ENCODE peak calls at places on chromosome 21, in nine cellular contexts. B is prostate gland, U is esophagus squamous epithelium, V is omental fat pad, C is tibial artery, X is left ventricle myocardium inferior, K is mammary epithelial cell, Q is endothelial cell, G is mesothelial cell of epicardium. R is an unnamed sample.

GRCh38 chr21:45105906-45106485 is 31.6 kb downstream of the ADARB1 start:
- DNase-seq in C (no peak), K (no peak), Q (no peak), B (no peak), V (no peak), X (no peak), U (no peak), G (no peak), R (no peak)

GRCh38 chr21:46599251-46599572 is 5.7 kb downstream of the S100B start:
- DNase-seq in X (no peak), C (no peak), V (no peak), B (no peak), Q (peak), G (no peak), K (no peak), U (no peak), R (no peak)

GRCh38 chr21:46066843-46067331 is 31.0 kb upstream of the COL6A2 start:
- DNase-seq in Q (no peak), B (no peak), U (no peak), K (no peak), C (peak), X (peak), G (no peak), V (no peak), R (no peak)

GRCh38 chr21:46550511-46550941 is 54.4 kb downstream of the S100B start:
- DNase-seq in B (no peak), V (no peak), G (no peak), C (no peak), X (no peak), K (no peak), U (no peak), Q (no peak), R (peak)

GRCh38 chr21:32350211-32350980 is 42.4 kb downstream of the URB1 start:
- DNase-seq in G (no peak), Q (no peak), C (no peak), V (no peak), U (no peak), X (no peak), B (no peak), K (no peak), R (no peak)

GRCh38 chr21:45289655-45290515 is 2.2 kb upstream of the POFUT2 start:
- DNase-seq in V (no peak), C (peak), U (no peak), Q (no peak), X (no peak), B (no peak), G (peak), K (no peak), R (no peak)

GRCh38 chr21:45894107-45894810 is 87.3 kb upstream of the COL6A1 start:
- DNase-seq in Q (no peak), G (no peak), C (peak), X (peak), V (no peak), U (no peak), B (no peak), K (no peak), R (no peak)

GRCh38 chr21:37182222-37182621 is 84.9 kb downstream of the VPS26C start:
- DNase-seq in Q (no peak), V (no peak), X (no peak), C (no peak), G (no peak), B (no peak), U (no peak), K (no peak), R (no peak)

GRCh38 chr21:35217504-35218060 is 168.5 kb upstream of the RUNX1 start:
- DNase-seq in C (no peak), Q (no peak), X (no peak), B (no peak), U (no peak), G (no peak), V (no peak), K (peak), R (no peak)

GRCh38 chr21:15853126-15853525 is 123.3 kb downstream of the USP25 start:
- DNase-seq in K (no peak), Q (no peak), U (no peak), C (no peak), B (no peak), V (no peak), X (no peak), G (no peak), R (no peak)

GRCh38 chr21:45818904-45819285 is 162.7 kb upstream of the COL6A1 start:
- DNase-seq in V (no peak), K (peak), X (no peak), C (no peak), B (no peak), Q (no peak), G (no peak), U (no peak), R (no peak)

GRCh38 chr21:45033791-45034555 is 40.4 kb upstream of the ADARB1 start:
- DNase-seq in B (no peak), V (no peak), Q (no peak), G (no peak), C (peak), U (no peak), X (no peak), K (no peak), R (no peak)

GRCh38 chr21:36082140-36082742 is 12.4 kb downstream of the CBR1 start:
- DNase-seq in G (no peak), K (no peak), U (no peak), X (no peak), V (no peak), B (no peak), Q (no peak), C (no peak), R (no peak)

GRCh38 chr21:35147439-35147838 is 98.3 kb upstream of the RUNX1 start:
- DNase-seq in K (peak), B (no peak), U (no peak), X (no peak), Q (no peak), C (no peak), V (no peak), G (no peak), R (no peak)

GRCh38 chr21:28793043-28793442 is 199.6 kb downstream of the LTN1 start:
- DNase-seq in B (no peak), C (no peak), V (no peak), X (no peak), Q (no peak), U (no peak), K (no peak), G (no peak), R (no peak)

GRCh38 chr21:25721987-25722386 is 12.7 kb downstream of the ATP5PF start:
- DNase-seq in K (no peak), Q (no peak), G (no peak), U (no peak), C (no peak), B (no peak), V (no peak), X (no peak), R (no peak)

GRCh38 chr21:36839123-36839522 is 127.3 kb downstream of the HLCS start:
- DNase-seq in C (no peak), G (no peak), Q (no peak), V (no peak), K (no peak), X (no peak), U (no peak), B (no peak), R (no peak)

GRCh38 chr21:32007461-32007860 is 134.6 kb downstream of the HUNK start:
- DNase-seq in X (no peak), G (no peak), K (no peak), Q (no peak), B (no peak), V (no peak), U (no peak), C (no peak), R (no peak)

GRCh38 chr21:16419188-16419874 is 689.5 kb downstream of the USP25 start:
- DNase-seq in C (peak), K (peak), X (peak), G (peak), U (no peak), B (peak), Q (no peak), V (peak), R (no peak)

GRCh38 chr21:32515869-32516268 is 69.5 kb downstream of the TCP10L start:
- DNase-seq in X (no peak), C (no peak), K (no peak), G (no peak), B (no peak), Q (no peak), V (no peak), U (no peak), R (no peak)

GRCh38 chr21:46368533-46369285 is 44.8 kb downstream of the PCNT start:
- DNase-seq in Q (no peak), C (no peak), V (no peak), B (no peak), X (no peak), U (no peak), K (no peak), G (no peak), R (peak)

GRCh38 chr21:45122432-45123132 is 48.2 kb downstream of the ADARB1 start:
- DNase-seq in U (no peak), B (no peak), C (no peak), K (no peak), G (no peak), Q (no peak), V (no peak), X (no peak), R (no peak)

GRCh38 chr21:35508389-35508888 is 459.3 kb upstream of the RUNX1 start:
- DNase-seq in Q (peak), K (peak), X (peak), V (no peak), G (no peak), U (no peak), B (no peak), C (peak), R (no peak)

GRCh38 chr21:20997308-20997632 is 939 bp upstream of the NCAM2 start:
- DNase-seq in G (no peak), K (no peak), Q (no peak), U (no peak), V (no peak), C (no peak), X (no peak), B (no peak), R (no peak)

GRCh38 chr21:22679207-22679606 is 1681.0 kb downstream of the NCAM2 start:
- DNase-seq in C (no peak), B (no peak), K (no peak), G (no peak), V (no peak), X (no peak), Q (no peak), U (no peak), R (no peak)

GRCh38 chr21:29168874-29169273 is 38.4 kb downstream of the MAP3K7CL start:
- DNase-seq in K (peak), V (no peak), G (no peak), X (no peak), Q (no peak), C (no peak), B (no peak), U (no peak), R (no peak)

GRCh38 chr21:45366931-45367401 is 38.0 kb upstream of the COL18A1 start:
- DNase-seq in K (no peak), U (no peak), B (no peak), V (peak), X (peak), Q (no peak), C (peak), G (no peak), R (no peak)

GRCh38 chr21:46111857-46112730 is 14.2 kb downstream of the COL6A2 start:
- DNase-seq in B (no peak), K (no peak), C (peak), U (no peak), Q (peak), V (peak), X (no peak), G (peak), R (peak)

GRCh38 chr21:46002841-46003574 is 21.4 kb downstream of the COL6A1 start:
- DNase-seq in G (peak), C (no peak), V (no peak), X (peak), K (no peak), U (no peak), Q (no peak), B (peak), R (no peak)

GRCh38 chr21:25837545-25838263 is 102.9 kb downstream of the GABPA start:
- DNase-seq in K (peak), U (no peak), X (no peak), Q (no peak), G (no peak), V (no peak), B (no peak), C (no peak), R (no peak)

GRCh38 chr21:23016617-23017016 is 2018.4 kb downstream of the NCAM2 start:
- DNase-seq in U (no peak), V (no peak), G (no peak), B (no peak), Q (peak), X (no peak), C (no peak), K (no peak), R (no peak)

GRCh38 chr21:45972716-45973474 is 8.7 kb upstream of the COL6A1 start:
- DNase-seq in B (no peak), K (no peak), Q (peak), V (no peak), U (no peak), G (peak), X (peak), C (peak), R (no peak)

DNA sequence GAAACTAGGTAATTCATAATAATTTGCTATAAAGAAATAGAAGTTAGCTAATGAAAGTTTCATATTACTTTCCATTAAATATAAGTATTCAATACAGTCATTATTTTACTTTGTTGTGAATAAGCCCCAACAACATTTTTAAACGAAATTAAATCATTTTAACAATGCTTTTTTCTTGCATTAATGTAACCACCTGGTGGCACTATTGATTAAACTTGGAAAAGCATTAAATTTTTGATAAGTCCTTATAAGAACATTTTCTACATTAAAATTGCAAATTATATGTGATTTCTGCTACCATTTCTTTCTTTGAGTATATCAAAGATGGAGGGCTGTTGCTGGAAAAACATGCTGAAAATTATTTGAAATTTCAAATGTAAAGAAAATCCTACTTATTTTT is 918.8 kb upstream of the TMPRSS15 start:
- DNase-seq in X (no peak), U (no peak), V (no peak), Q (no peak), K (no peak), B (no peak), C (no peak), G (no peak), R (no peak)
- TF ChIP-seq CTCF in X (no peak), U (no peak), V (no peak), Q (no peak), K (no peak), B (no peak), C (no peak), G (peak), R (no peak)

GRCh38 chr21:39088831-39089380 is 94.3 kb downstream of the PSMG1 start:
- DNase-seq in U (no peak), K (peak), G (no peak), V (no peak), Q (no peak), C (peak), B (no peak), X (no peak), R (no peak)
- TF ChIP-seq CTCF in U (no peak), K (no peak), G (no peak), V (no peak), Q (no peak), C (no peak), B (no peak), X (peak), R (no peak)

GRCh38 chr21:34091607-34092006 is 18.2 kb downstream of the MRPS6 start:
- DNase-seq in K (no peak), G (no peak), B (no peak), U (no peak), X (no peak), V (no peak), C (no peak), Q (no peak), R (no peak)
- TF ChIP-seq CTCF in K (peak), G (peak), B (no peak), U (no peak), X (peak), V (no peak), C (no peak), Q (peak), R (peak)

GRCh38 chr21:41374177-41374712 is 12.4 kb downstream of the MX2 start:
- DNase-seq in G (no peak), X (no peak), K (no peak), C (no peak), U (no peak), Q (no peak), B (no peak), V (no peak), R (no peak)
- TF ChIP-seq CTCF in G (no peak), X (no peak), K (no peak), C (no peak), U (no peak), Q (no peak), B (no peak), V (no peak), R (no peak)

GRCh38 chr21:41682719-41683179 is 84.1 kb downstream of the RIPK4 start:
- DNase-seq in U (no peak), K (no peak), B (no peak), Q (no peak), V (no peak), C (no peak), X (no peak), G (no peak), R (no peak)

GRCh38 chr21:41681939-41682718 is 84.7 kb downstream of the RIPK4 start:
- DNase-seq in B (no peak), G (no peak), U (no peak), X (no peak), K (no peak), C (no peak), V (no peak), Q (no peak), R (no peak)

GRCh38 chr21:41678944-41679343 is 87.9 kb downstream of the RIPK4 start:
- DNase-seq in C (peak), U (peak), G (peak), Q (peak), V (peak), B (peak), K (peak), X (peak), R (no peak)

GRCh38 chr21:41681336-41681801 is 85.5 kb downstream of the RIPK4 start:
- DNase-seq in X (no peak), B (peak), U (no peak), G (no peak), C (no peak), Q (no peak), V (no peak), K (peak), R (no peak)

GRCh38 chr21:41680444-41681335 is 86.2 kb downstream of the RIPK4 start:
- DNase-seq in B (no peak), V (no peak), U (no peak), G (no peak), C (no peak), X (no peak), Q (no peak), K (no peak), R (no peak)
- TF ChIP-seq CTCF in B (no peak), V (no peak), U (no peak), G (no peak), C (no peak), X (no peak), Q (no peak), K (no peak), R (no peak)

GRCh38 chr21:26887241-26887640 is 42.0 kb upstream of the ADAMTS1 start:
- DNase-seq in V (no peak), Q (no peak), G (no peak), X (no peak), U (no peak), K (no peak), C (no peak), B (peak), R (no peak)

GRCh38 chr21:26884436-26884835 is 39.2 kb upstream of the ADAMTS1 start:
- DNase-seq in C (no peak), X (no peak), Q (no peak), B (no peak), V (no peak), K (no peak), U (no peak), G (no peak), R (no peak)

GRCh38 chr21:26877015-26877414 is 31.8 kb upstream of the ADAMTS1 start:
- DNase-seq in V (no peak), G (no peak), C (no peak), Q (no peak), B (no peak), U (no peak), K (no peak), X (no peak), R (no peak)

GRCh38 chr21:26883768-26884167 is 38.6 kb upstream of the ADAMTS1 start:
- DNase-seq in C (no peak), G (no peak), U (no peak), B (no peak), Q (no peak), K (no peak), X (no peak), V (no peak), R (no peak)

GRCh38 chr21:26881504-26882228 is 36.5 kb upstream of the ADAMTS1 start:
- DNase-seq in V (no peak), X (no peak), C (no peak), Q (no peak), U (no peak), K (no peak), G (no peak), B (no peak), R (no peak)
- TF ChIP-seq CTCF in V (no peak), X (peak), C (peak), Q (peak), U (no peak), K (no peak), G (peak), B (no peak), R (peak)

GRCh38 chr21:43943512-43944110 is 68.5 kb upstream of the TRAPPC10 start:
- DNase-seq in X (no peak), V (no peak), C (no peak), G (no peak), K (no peak), Q (no peak), U (no peak), B (no peak), R (no peak)

GRCh38 chr21:43944181-43944633 is 67.9 kb upstream of the TRAPPC10 start:
- DNase-seq in B (no peak), K (no peak), G (no peak), C (no peak), X (no peak), U (no peak), V (no peak), Q (no peak), R (no peak)

GRCh38 chr21:43942621-43943020 is 69.5 kb upstream of the TRAPPC10 start:
- DNase-seq in C (no peak), U (no peak), K (no peak), G (no peak), X (no peak), B (no peak), Q (no peak), V (no peak), R (no peak)

GRCh38 chr21:43942201-43942600 is 69.9 kb upstream of the TRAPPC10 start:
- DNase-seq in C (no peak), V (no peak), G (no peak), X (no peak), K (no peak), U (no peak), Q (no peak), B (no peak), R (no peak)

GRCh38 chr21:43944757-43945156 is 67.4 kb upstream of the TRAPPC10 start:
- DNase-seq in G (no peak), C (no peak), V (no peak), U (no peak), X (no peak), K (no peak), Q (no peak), B (no peak), R (no peak)
- TF ChIP-seq CTCF in G (no peak), C (no peak), V (no peak), U (no peak), X (no peak), K (no peak), Q (no peak), B (no peak), R (no peak)